ENCODE peak calls at places on chromosomes 3 and 15, in four cellular contexts. D, G, P and M are unnamed samples.

GRCh38 chr15:71485094-71485693 is 325.2 kb upstream of the NR2E3 start:
- DNase-seq in G (no peak), P (no peak), D (peak; percentile 7), M (no peak)

GRCh38 chr15:94324835-94325767 is 93.7 kb downstream of the MCTP2 start:
- DNase-seq in P (no peak), G (no peak), D (no peak), M (no peak)

GRCh38 chr15:25783607-25784131 is 79.5 kb downstream of the ATP10A start:
- DNase-seq in G (no peak), P (peak; percentile 70), D (peak; percentile 58), M (no peak)

GRCh38 chr3:74273091-74273490 is 341.4 kb downstream of the CNTN3 start:
- DNase-seq in D (peak; percentile 46), P (peak; percentile 64), G (no peak), M (no peak)

GRCh38 chr3:113794526-113794925 is 44.1 kb upstream of the GRAMD1C start:
- DNase-seq in P (no peak), G (no peak), D (no peak), M (no peak)

GRCh38 chr3:58092516-58092915 is 84.3 kb downstream of the FLNB start:
- DNase-seq in G (no peak), D (peak; percentile 51), P (peak; percentile 28), M (no peak)

GRCh38 chr15:67680645-67681044 is 138.1 kb downstream of the MAP2K5 start:
- DNase-seq in P (peak; percentile 9), D (peak; percentile 47), G (no peak), M (no peak)

GRCh38 chr15:26773485-26773877 is 615 bp upstream of the GABRB3 start:
- DNase-seq in P (no peak), G (no peak), D (no peak), M (no peak)

GRCh38 chr15:25670025-25670554 is 193.0 kb downstream of the ATP10A start:
- DNase-seq in P (peak; percentile 65), D (peak; percentile 45), G (peak; percentile 65), M (peak; percentile 84)

GRCh38 chr3:27366062-27366591 is 3.1 kb downstream of the NEK10 start:
- DNase-seq in P (no peak), D (no peak), G (no peak), M (no peak)

GRCh38 chr3:191809326-191809949 is 348.5 kb downstream of the PYDC2 start:
- DNase-seq in D (no peak), G (no peak), P (no peak), M (no peak)

GRCh38 chr15:90930861-90931629 is 1.3 kb downstream of the HDDC3 start:
- DNase-seq in D (peak; percentile 26), G (no peak), P (peak; percentile 37), M (no peak)

GRCh38 chr3:194867270-194867983 is 181.7 kb downstream of the FAM43A start:
- DNase-seq in D (peak; percentile 17), G (no peak), P (no peak), M (no peak)

GRCh38 chr15:95032181-95032580 is 800.8 kb downstream of the MCTP2 start:
- DNase-seq in D (no peak), P (peak; percentile 25), G (no peak), M (no peak)

GRCh38 chr3:63349583-63350177 is 71.6 kb downstream of the SYNPR start:
- DNase-seq in G (no peak), D (peak; percentile 81), P (peak; percentile 71), M (no peak)

GRCh38 chr15:48856947-48857346 is 21.0 kb upstream of the EID1 start:
- DNase-seq in G (no peak), P (peak; percentile 47), D (no peak), M (no peak)

GRCh38 chr3:132417695-132418520 is 606 bp downstream of the DNAJC13 start:
- DNase-seq in D (peak; percentile 81), P (peak; percentile 46), G (no peak), M (peak; percentile 75)

GRCh38 chr15:38961886-38962285 is 397.3 kb upstream of the RASGRP1 start:
- DNase-seq in D (peak; percentile 12), P (peak; percentile 74), G (no peak), M (no peak)

GRCh38 chr3:74003712-74004111 is 379.0 kb upstream of the PDZRN3 start:
- DNase-seq in D (no peak), G (no peak), P (no peak), M (no peak)

DNA sequence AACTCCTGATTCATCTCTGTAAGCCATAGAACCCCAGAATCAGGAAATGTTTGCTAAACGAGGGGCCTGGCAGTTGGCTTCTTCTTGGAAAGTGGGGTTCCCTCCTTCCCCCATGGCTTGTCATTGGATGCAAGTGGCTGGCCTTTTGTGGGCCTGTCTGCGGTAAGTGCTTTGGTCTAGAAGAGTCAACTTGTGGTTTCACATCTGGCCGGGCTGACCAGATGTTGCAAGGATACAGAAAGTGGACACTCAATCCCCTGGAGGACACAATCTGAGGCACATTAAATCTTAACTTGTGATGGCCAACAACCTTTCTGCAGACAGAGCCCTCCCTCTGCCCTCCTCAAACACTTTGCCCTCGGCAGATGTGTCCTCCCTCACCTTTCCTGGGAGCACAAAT is 1.1 kb downstream of the FAH start:
- DNase-seq in G (no peak), D (peak; percentile 29), P (peak; percentile 12), M (no peak)
- H3K4me3 ChIP-seq in G (no peak overlapping the region), D (peak overlapping the region; percentile 67), P (peak overlapping the region; percentile 82), M (peak overlapping the region; percentile 93)

GRCh38 chr3:190038050-190038631 is 82.6 kb downstream of the P3H2 start:
- DNase-seq in P (peak; percentile 36), G (no peak), D (peak; percentile 86), M (no peak)
- TF ChIP-seq CTCF in P (no peak), G (no peak), D (no peak), M (no peak)

GRCh38 chr15:43249236-43249635 is 17.5 kb downstream of the TGM5 start:
- DNase-seq in G (no peak), P (no peak), D (peak; percentile 3), M (peak; percentile 46)
- H3K4me3 ChIP-seq in G (no peak overlapping the region), P (no peak overlapping the region), D (no peak overlapping the region), M (no peak overlapping the region)

GRCh38 chr3:148074057-148074456 is 623.6 kb upstream of the AGTR1 start:
- DNase-seq in D (no peak), P (no peak), G (no peak), M (no peak)

GRCh38 chr3:148077318-148077923 is 620.3 kb upstream of the AGTR1 start:
- DNase-seq in G (no peak), P (peak; percentile 21), D (peak; percentile 60), M (no peak)

GRCh38 chr3:148074916-148075315 is 622.8 kb upstream of the AGTR1 start:
- DNase-seq in D (no peak), G (no peak), P (no peak), M (no peak)

GRCh38 chr3:148077951-148078350 is 619.8 kb upstream of the AGTR1 start:
- DNase-seq in D (no peak), G (no peak), P (no peak), M (no peak)

GRCh38 chr3:148075829-148076716 is 621.6 kb upstream of the AGTR1 start:
- DNase-seq in P (peak; percentile 68), D (peak; percentile 78), G (no peak), M (no peak)
- TF ChIP-seq CTCF in P (peak; percentile 96), D (peak; percentile 79), G (peak; percentile 74), M (peak; percentile 33)

DNA sequence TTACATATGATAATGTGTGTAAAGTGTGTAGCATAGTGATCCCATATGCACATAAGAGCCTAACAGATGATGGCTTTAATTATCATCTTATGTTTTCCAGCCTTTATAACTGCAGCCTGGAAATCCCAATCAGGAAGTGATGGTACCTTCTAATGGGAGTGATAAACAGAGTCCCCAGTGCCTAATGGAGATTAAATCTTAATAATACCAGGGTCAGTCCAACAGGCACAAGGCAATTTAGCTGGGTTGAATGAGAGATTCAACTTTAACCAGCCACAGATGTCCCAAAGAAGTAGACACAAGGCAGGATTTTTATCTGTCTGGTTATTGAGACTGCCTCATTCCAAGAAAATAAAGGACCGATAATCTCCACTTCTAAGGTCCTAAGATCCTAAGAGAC is 12.0 kb downstream of the ADAMTS9 start:
- DNase-seq in P (no peak), D (no peak), G (no peak), M (no peak)
- H3K4me3 ChIP-seq in P (no peak overlapping the region), D (no peak overlapping the region), G (no peak overlapping the region), M (peak overlapping the region; percentile 3)

GRCh38 chr15:69576035-69576526 is 123.5 kb downstream of the RPLP1 start:
- DNase-seq in P (peak; percentile 16), G (no peak), D (peak; percentile 32), M (no peak)
- TF ChIP-seq CTCF in P (peak; percentile 72), G (peak; percentile 82), D (peak; percentile 66), M (peak; percentile 64)

DNA sequence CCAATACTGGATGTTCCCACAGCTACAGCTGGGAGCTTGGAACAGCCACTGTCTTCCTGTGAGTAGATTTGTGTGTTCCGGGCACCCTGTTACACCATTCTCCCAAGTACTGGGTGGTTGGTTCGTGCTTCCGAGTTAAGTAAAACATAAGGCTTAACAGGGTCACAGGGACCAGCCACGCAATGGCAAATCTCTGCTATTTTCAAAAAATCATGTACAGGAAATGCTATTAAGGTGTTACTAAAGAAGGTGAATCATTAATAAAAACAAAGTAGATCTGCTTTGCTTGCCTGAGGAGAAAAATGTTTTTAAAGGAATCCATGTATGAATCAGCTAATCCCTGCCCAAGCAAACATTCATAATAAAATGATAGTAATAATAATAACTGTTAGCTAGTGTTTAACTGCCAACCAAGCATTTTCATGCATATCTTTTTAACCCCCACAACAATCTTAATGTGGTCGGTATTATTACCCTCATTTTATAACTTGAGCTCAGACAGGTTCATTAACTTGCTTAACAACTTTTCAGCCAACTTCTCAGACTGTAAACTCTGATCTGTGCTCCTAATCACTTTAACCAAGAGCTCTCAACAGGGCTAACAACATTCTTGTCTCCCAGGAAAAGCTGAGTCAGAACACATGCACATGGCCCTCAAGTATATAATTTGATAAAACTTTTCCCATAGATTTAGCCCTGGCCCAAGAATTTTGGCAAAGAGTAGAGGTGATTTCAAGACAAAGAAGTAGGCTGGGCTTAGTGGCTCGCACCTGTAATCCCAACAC is 2.7 kb upstream of the C2CD4A start:
- DNase-seq in P (peak; percentile 5), D (peak; percentile 82), G (no peak), M (no peak)
- H3K4me3 ChIP-seq in P (no peak overlapping the region), D (no peak overlapping the region), G (no peak overlapping the region), M (no peak overlapping the region)

GRCh38 chr15:41971893-41972340 is 440 bp downstream of the EHD4 start:
- DNase-seq in D (no peak), G (no peak), P (no peak), M (peak; percentile 76)

GRCh38 chr15:41969851-41970431 is 2.4 kb downstream of the EHD4 start:
- DNase-seq in D (no peak), G (no peak), P (no peak), M (peak; percentile 52)

GRCh38 chr15:41970456-41970855 is 1.9 kb downstream of the EHD4 start:
- DNase-seq in G (no peak), D (no peak), P (no peak), M (peak; percentile 52)

GRCh38 chr15:41972341-41973237 is at the start of gene EHD4:
- DNase-seq in P (peak; percentile 98), D (peak; percentile 99), G (peak; percentile 100), M (peak; percentile 98)

GRCh38 chr15:41971089-41971892 is 1.1 kb downstream of the EHD4 start:
- DNase-seq in G (peak; percentile 66), P (peak; percentile 56), D (peak; percentile 65), M (peak; percentile 78)
- TF ChIP-seq CTCF in G (no peak), P (no peak), D (no peak), M (no peak)